ENCODE peak calls at places on chromosome 16, in six cellular contexts. G, C, D, W, A and M are unnamed samples.

GRCh38 chr16:87317766-87318121 is 552 bp upstream of the C16orf95 start:
- DNase-seq in G (no peak), C (peak; percentile 54), D (no peak), W (no peak), A (peak; percentile 52), M (peak; percentile 85)

GRCh38 chr16:49466881-49467280 is 93.3 kb downstream of the C16orf78 start:
- DNase-seq in G (no peak), C (no peak), D (no peak), W (no peak), A (no peak), M (no peak)

GRCh38 chr16:57576429-57576870 is 34.0 kb downstream of the ADGRG5 start:
- DNase-seq in G (peak; percentile 54), C (peak; percentile 74), D (peak; percentile 82), W (peak; percentile 10), A (peak; percentile 86), M (peak; percentile 90)

GRCh38 chr16:71479420-71479819 is 9.7 kb downstream of the ZNF19 start:
- DNase-seq in G (no peak), C (peak; percentile 45), D (no peak), W (no peak), A (no peak), M (peak; percentile 55)

GRCh38 chr16:31709181-31709580 is 164.4 kb upstream of the ZNF267 start:
- DNase-seq in G (no peak), C (no peak), D (no peak), W (no peak), A (no peak), M (peak; percentile 12)

GRCh38 chr16:57865746-57866528 is 63.6 kb upstream of the KIFC3 start:
- DNase-seq in G (no peak), C (no peak), D (no peak), W (no peak), A (no peak), M (no peak)

GRCh38 chr16:64159986-64160385 is 961.9 kb downstream of the CDH11 start:
- DNase-seq in G (no peak), C (no peak), D (no peak), W (no peak), A (no peak), M (no peak)

GRCh38 chr16:85208643-85209520 is 96.6 kb upstream of the CIBAR2 start:
- DNase-seq in G (no peak), C (no peak), D (no peak), W (no peak), A (no peak), M (no peak)

GRCh38 chr16:79628501-79628975 is 28.0 kb upstream of the MAF start:
- DNase-seq in G (no peak), C (no peak), D (no peak), W (peak; percentile 90), A (peak; percentile 84), M (no peak)

GRCh38 chr16:12419151-12419550 is 384.5 kb downstream of the CPPED1 start:
- DNase-seq in G (no peak), C (no peak), D (no peak), W (no peak), A (no peak), M (no peak)

GRCh38 chr16:56632160-56632847 is at the start of gene MT1M:
- DNase-seq in G (no peak), C (no peak), D (no peak), W (no peak), A (no peak), M (no peak)

GRCh38 chr16:8966781-8967436 is 3.2 kb upstream of the USP7 start:
- DNase-seq in G (no peak), C (no peak), D (no peak), W (no peak), A (no peak), M (no peak)

GRCh38 chr16:2237552-2238395 is 1.5 kb downstream of the DNASE1L2 start:
- DNase-seq in G (no peak), C (no peak), D (no peak), W (no peak), A (no peak), M (no peak)

GRCh38 chr16:49701867-49702494 is 153.9 kb downstream of the ZNF423 start:
- DNase-seq in G (peak; percentile 50), C (no peak), D (peak; percentile 17), W (no peak), A (no peak), M (no peak)